ENCODE peak calls at places on chromosomes 5 and 9, in nine cellular contexts. One of them, this sample, is unnamed.

GRCh38 chr5:78753093-78753531 is 104.5 kb upstream of the LHFPL2 start:
- DNase-seq in AG08396: no peak
- DNase-seq in activated T-helper 1 cell treated with anti-CD3 and anti-CD28 coated beads, Interleukin-2, amount 50 U/mL, for 16 hours: no peak
- DNase-seq in activated T-cell treated with anti-CD3 and anti-CD28 coated beads for 1 hour: no peak
- DNase-seq in GM04504: peak
- DNase-seq in WTC11: no peak
- DNase-seq in central memory CD4-positive, alpha-beta T cell: no peak
- DNase-seq in ureter: no peak
- DNase-seq in non-pigmented ciliary epithelial cell: no peak
- DNase-seq in this sample: no peak

GRCh38 chr9:18240213-18240612 is 233.7 kb upstream of the ADAMTSL1 start:
- DNase-seq in AG08396: no peak
- DNase-seq in activated T-helper 1 cell treated with anti-CD3 and anti-CD28 coated beads, Interleukin-2, amount 50 U/mL, for 16 hours: no peak
- DNase-seq in activated T-cell treated with anti-CD3 and anti-CD28 coated beads for 1 hour: no peak
- DNase-seq in GM04504: no peak
- DNase-seq in WTC11: no peak
- DNase-seq in central memory CD4-positive, alpha-beta T cell: no peak
- DNase-seq in ureter: no peak
- DNase-seq in non-pigmented ciliary epithelial cell: no peak
- DNase-seq in this sample: no peak

GRCh38 chr5:172095368-172095960 is 89.0 kb upstream of the FBXW11 start:
- DNase-seq in AG08396: no peak
- DNase-seq in activated T-helper 1 cell treated with anti-CD3 and anti-CD28 coated beads, Interleukin-2, amount 50 U/mL, for 16 hours: no peak
- DNase-seq in activated T-cell treated with anti-CD3 and anti-CD28 coated beads for 1 hour: no peak
- DNase-seq in GM04504: no peak
- DNase-seq in WTC11: no peak
- DNase-seq in central memory CD4-positive, alpha-beta T cell: no peak
- DNase-seq in ureter: no peak
- DNase-seq in non-pigmented ciliary epithelial cell: no peak
- DNase-seq in this sample: no peak

GRCh38 chr5:173283318-173284288 is 44.6 kb downstream of the STC2 start:
- DNase-seq in AG08396: peak
- DNase-seq in activated T-helper 1 cell treated with anti-CD3 and anti-CD28 coated beads, Interleukin-2, amount 50 U/mL, for 16 hours: peak
- DNase-seq in activated T-cell treated with anti-CD3 and anti-CD28 coated beads for 1 hour: peak
- DNase-seq in GM04504: peak
- DNase-seq in WTC11: peak
- DNase-seq in central memory CD4-positive, alpha-beta T cell: peak
- DNase-seq in ureter: peak
- DNase-seq in non-pigmented ciliary epithelial cell: no peak
- DNase-seq in this sample: peak

GRCh38 chr9:14313951-14314423 is at the start of gene NFIB:
- DNase-seq in AG08396: peak
- DNase-seq in activated T-helper 1 cell treated with anti-CD3 and anti-CD28 coated beads, Interleukin-2, amount 50 U/mL, for 16 hours: no peak
- DNase-seq in activated T-cell treated with anti-CD3 and anti-CD28 coated beads for 1 hour: no peak
- DNase-seq in GM04504: no peak
- DNase-seq in WTC11: peak
- DNase-seq in central memory CD4-positive, alpha-beta T cell: no peak
- DNase-seq in ureter: peak
- DNase-seq in non-pigmented ciliary epithelial cell: no peak
- DNase-seq in this sample: peak

GRCh38 chr5:93579561-93580386 is 1.2 kb downstream of the NR2F1-AS1 start:
- DNase-seq in AG08396: no peak
- DNase-seq in activated T-helper 1 cell treated with anti-CD3 and anti-CD28 coated beads, Interleukin-2, amount 50 U/mL, for 16 hours: no peak
- DNase-seq in activated T-cell treated with anti-CD3 and anti-CD28 coated beads for 1 hour: no peak
- DNase-seq in GM04504: no peak
- DNase-seq in WTC11: peak
- DNase-seq in central memory CD4-positive, alpha-beta T cell: no peak
- DNase-seq in ureter: no peak
- DNase-seq in non-pigmented ciliary epithelial cell: no peak
- DNase-seq in this sample: no peak

GRCh38 chr9:69615880-69616279 is 56.3 kb downstream of the APBA1 start:
- DNase-seq in AG08396: no peak
- DNase-seq in activated T-helper 1 cell treated with anti-CD3 and anti-CD28 coated beads, Interleukin-2, amount 50 U/mL, for 16 hours: no peak
- DNase-seq in activated T-cell treated with anti-CD3 and anti-CD28 coated beads for 1 hour: no peak
- DNase-seq in GM04504: no peak
- DNase-seq in WTC11: no peak
- DNase-seq in central memory CD4-positive, alpha-beta T cell: no peak
- DNase-seq in ureter: no peak
- DNase-seq in non-pigmented ciliary epithelial cell: no peak
- DNase-seq in this sample: no peak

GRCh38 chr5:152271420-152271819 is 133.7 kb downstream of the NMUR2 start:
- DNase-seq in AG08396: no peak
- DNase-seq in activated T-helper 1 cell treated with anti-CD3 and anti-CD28 coated beads, Interleukin-2, amount 50 U/mL, for 16 hours: no peak
- DNase-seq in activated T-cell treated with anti-CD3 and anti-CD28 coated beads for 1 hour: no peak
- DNase-seq in GM04504: no peak
- DNase-seq in WTC11: peak
- DNase-seq in central memory CD4-positive, alpha-beta T cell: no peak
- DNase-seq in ureter: peak
- DNase-seq in non-pigmented ciliary epithelial cell: no peak
- DNase-seq in this sample: peak

GRCh38 chr5:171388816-171389168 is 1.1 kb downstream of the NPM1 start:
- DNase-seq in AG08396: no peak
- DNase-seq in activated T-helper 1 cell treated with anti-CD3 and anti-CD28 coated beads, Interleukin-2, amount 50 U/mL, for 16 hours: peak
- DNase-seq in activated T-cell treated with anti-CD3 and anti-CD28 coated beads for 1 hour: no peak
- DNase-seq in GM04504: no peak
- DNase-seq in WTC11: no peak
- DNase-seq in central memory CD4-positive, alpha-beta T cell: no peak
- DNase-seq in ureter: no peak
- DNase-seq in non-pigmented ciliary epithelial cell: no peak
- DNase-seq in this sample: no peak

GRCh38 chr5:137370096-137370495 is 129.0 kb downstream of the SPOCK1 start:
- DNase-seq in AG08396: no peak
- DNase-seq in activated T-helper 1 cell treated with anti-CD3 and anti-CD28 coated beads, Interleukin-2, amount 50 U/mL, for 16 hours: no peak
- DNase-seq in activated T-cell treated with anti-CD3 and anti-CD28 coated beads for 1 hour: no peak
- DNase-seq in GM04504: no peak
- DNase-seq in WTC11: no peak
- DNase-seq in central memory CD4-positive, alpha-beta T cell: no peak
- DNase-seq in ureter: no peak
- DNase-seq in non-pigmented ciliary epithelial cell: no peak
- DNase-seq in this sample: no peak

GRCh38 chr5:174910245-174910737 is 185.9 kb downstream of the MSX2 start:
- DNase-seq in AG08396: peak
- DNase-seq in activated T-helper 1 cell treated with anti-CD3 and anti-CD28 coated beads, Interleukin-2, amount 50 U/mL, for 16 hours: peak
- DNase-seq in activated T-cell treated with anti-CD3 and anti-CD28 coated beads for 1 hour: peak
- DNase-seq in GM04504: peak
- DNase-seq in WTC11: peak
- DNase-seq in central memory CD4-positive, alpha-beta T cell: peak
- DNase-seq in ureter: peak
- DNase-seq in non-pigmented ciliary epithelial cell: no peak
- DNase-seq in this sample: peak

GRCh38 chr9:134265078-134265477 is 61.2 kb upstream of the RXRA start:
- DNase-seq in AG08396: no peak
- DNase-seq in activated T-helper 1 cell treated with anti-CD3 and anti-CD28 coated beads, Interleukin-2, amount 50 U/mL, for 16 hours: no peak
- DNase-seq in activated T-cell treated with anti-CD3 and anti-CD28 coated beads for 1 hour: no peak
- DNase-seq in GM04504: no peak
- DNase-seq in WTC11: no peak
- DNase-seq in central memory CD4-positive, alpha-beta T cell: no peak
- DNase-seq in ureter: no peak
- DNase-seq in non-pigmented ciliary epithelial cell: no peak
- DNase-seq in this sample: no peak

GRCh38 chr9:1171541-1171940 is 121.4 kb downstream of the DMRT2 start:
- DNase-seq in AG08396: no peak
- DNase-seq in activated T-helper 1 cell treated with anti-CD3 and anti-CD28 coated beads, Interleukin-2, amount 50 U/mL, for 16 hours: no peak
- DNase-seq in activated T-cell treated with anti-CD3 and anti-CD28 coated beads for 1 hour: no peak
- DNase-seq in GM04504: no peak
- DNase-seq in WTC11: no peak
- DNase-seq in central memory CD4-positive, alpha-beta T cell: no peak
- DNase-seq in ureter: no peak
- DNase-seq in non-pigmented ciliary epithelial cell: no peak
- DNase-seq in this sample: no peak

GRCh38 chr9:4530375-4530774 is 40.1 kb downstream of the SLC1A1 start:
- DNase-seq in AG08396: no peak
- DNase-seq in activated T-helper 1 cell treated with anti-CD3 and anti-CD28 coated beads, Interleukin-2, amount 50 U/mL, for 16 hours: no peak
- DNase-seq in activated T-cell treated with anti-CD3 and anti-CD28 coated beads for 1 hour: no peak
- DNase-seq in GM04504: no peak
- DNase-seq in WTC11: no peak
- DNase-seq in central memory CD4-positive, alpha-beta T cell: peak
- DNase-seq in ureter: peak
- DNase-seq in non-pigmented ciliary epithelial cell: no peak
- DNase-seq in this sample: no peak

GRCh38 chr5:160506006-160507004 is 84.7 kb downstream of the PTTG1 start:
- DNase-seq in AG08396: peak
- DNase-seq in activated T-helper 1 cell treated with anti-CD3 and anti-CD28 coated beads, Interleukin-2, amount 50 U/mL, for 16 hours: peak
- DNase-seq in activated T-cell treated with anti-CD3 and anti-CD28 coated beads for 1 hour: peak
- DNase-seq in GM04504: peak
- DNase-seq in WTC11: peak
- DNase-seq in central memory CD4-positive, alpha-beta T cell: peak
- DNase-seq in ureter: no peak
- DNase-seq in non-pigmented ciliary epithelial cell: no peak
- DNase-seq in this sample: peak

GRCh38 chr9:117400131-117400530 is 14.7 kb downstream of the ASTN2 start:
- DNase-seq in AG08396: no peak
- DNase-seq in activated T-helper 1 cell treated with anti-CD3 and anti-CD28 coated beads, Interleukin-2, amount 50 U/mL, for 16 hours: no peak
- DNase-seq in activated T-cell treated with anti-CD3 and anti-CD28 coated beads for 1 hour: no peak
- DNase-seq in GM04504: no peak
- DNase-seq in WTC11: no peak
- DNase-seq in central memory CD4-positive, alpha-beta T cell: no peak
- DNase-seq in ureter: no peak
- DNase-seq in non-pigmented ciliary epithelial cell: no peak
- DNase-seq in this sample: no peak

GRCh38 chr5:126351138-126351537 is 72.1 kb upstream of the GRAMD2B start:
- DNase-seq in AG08396: no peak
- DNase-seq in activated T-helper 1 cell treated with anti-CD3 and anti-CD28 coated beads, Interleukin-2, amount 50 U/mL, for 16 hours: no peak
- DNase-seq in activated T-cell treated with anti-CD3 and anti-CD28 coated beads for 1 hour: no peak
- DNase-seq in GM04504: no peak
- DNase-seq in WTC11: no peak
- DNase-seq in central memory CD4-positive, alpha-beta T cell: no peak
- DNase-seq in ureter: no peak
- DNase-seq in non-pigmented ciliary epithelial cell: peak
- DNase-seq in this sample: no peak

GRCh38 chr5:141821430-141821925 is 56.7 kb downstream of the PCDH1 start:
- DNase-seq in AG08396: peak
- DNase-seq in activated T-helper 1 cell treated with anti-CD3 and anti-CD28 coated beads, Interleukin-2, amount 50 U/mL, for 16 hours: no peak
- DNase-seq in activated T-cell treated with anti-CD3 and anti-CD28 coated beads for 1 hour: no peak
- DNase-seq in GM04504: peak
- DNase-seq in WTC11: no peak
- DNase-seq in central memory CD4-positive, alpha-beta T cell: no peak
- DNase-seq in ureter: no peak
- DNase-seq in non-pigmented ciliary epithelial cell: no peak
- DNase-seq in this sample: no peak

GRCh38 chr9:11328326-11328725 is 715.5 kb upstream of the PTPRD start:
- DNase-seq in AG08396: no peak
- DNase-seq in activated T-helper 1 cell treated with anti-CD3 and anti-CD28 coated beads, Interleukin-2, amount 50 U/mL, for 16 hours: no peak
- DNase-seq in activated T-cell treated with anti-CD3 and anti-CD28 coated beads for 1 hour: no peak
- DNase-seq in GM04504: no peak
- DNase-seq in WTC11: no peak
- DNase-seq in central memory CD4-positive, alpha-beta T cell: no peak
- DNase-seq in ureter: no peak
- DNase-seq in non-pigmented ciliary epithelial cell: no peak
- DNase-seq in this sample: no peak

GRCh38 chr5:60365001-60365400 is 335.0 kb downstream of the DEPDC1B start:
- DNase-seq in AG08396: no peak
- DNase-seq in activated T-helper 1 cell treated with anti-CD3 and anti-CD28 coated beads, Interleukin-2, amount 50 U/mL, for 16 hours: no peak
- DNase-seq in activated T-cell treated with anti-CD3 and anti-CD28 coated beads for 1 hour: no peak
- DNase-seq in GM04504: no peak
- DNase-seq in WTC11: no peak
- DNase-seq in central memory CD4-positive, alpha-beta T cell: no peak
- DNase-seq in ureter: no peak
- DNase-seq in non-pigmented ciliary epithelial cell: no peak
- DNase-seq in this sample: no peak

GRCh38 chr5:137440800-137441199 is 58.3 kb downstream of the SPOCK1 start:
- DNase-seq in AG08396: no peak
- DNase-seq in activated T-helper 1 cell treated with anti-CD3 and anti-CD28 coated beads, Interleukin-2, amount 50 U/mL, for 16 hours: no peak
- DNase-seq in activated T-cell treated with anti-CD3 and anti-CD28 coated beads for 1 hour: no peak
- DNase-seq in GM04504: no peak
- DNase-seq in WTC11: no peak
- DNase-seq in central memory CD4-positive, alpha-beta T cell: no peak
- DNase-seq in ureter: no peak
- DNase-seq in non-pigmented ciliary epithelial cell: no peak
- DNase-seq in this sample: no peak

GRCh38 chr5:171599396-171599795 is 179.9 kb downstream of the FGF18 start:
- DNase-seq in AG08396: no peak
- DNase-seq in activated T-helper 1 cell treated with anti-CD3 and anti-CD28 coated beads, Interleukin-2, amount 50 U/mL, for 16 hours: no peak
- DNase-seq in activated T-cell treated with anti-CD3 and anti-CD28 coated beads for 1 hour: no peak
- DNase-seq in GM04504: no peak
- DNase-seq in WTC11: no peak
- DNase-seq in central memory CD4-positive, alpha-beta T cell: no peak
- DNase-seq in ureter: no peak
- DNase-seq in non-pigmented ciliary epithelial cell: no peak
- DNase-seq in this sample: no peak

GRCh38 chr5:181215997-181216982 is 6.8 kb upstream of the TRIM41 start:
- DNase-seq in AG08396: no peak
- DNase-seq in activated T-helper 1 cell treated with anti-CD3 and anti-CD28 coated beads, Interleukin-2, amount 50 U/mL, for 16 hours: no peak
- DNase-seq in activated T-cell treated with anti-CD3 and anti-CD28 coated beads for 1 hour: no peak
- DNase-seq in GM04504: no peak
- DNase-seq in WTC11: peak
- DNase-seq in central memory CD4-positive, alpha-beta T cell: peak
- DNase-seq in ureter: no peak
- DNase-seq in non-pigmented ciliary epithelial cell: no peak
- DNase-seq in this sample: no peak

GRCh38 chr9:111615928-111616327 is 15.2 kb upstream of the DNAJC25 start:
- DNase-seq in AG08396: peak
- DNase-seq in activated T-helper 1 cell treated with anti-CD3 and anti-CD28 coated beads, Interleukin-2, amount 50 U/mL, for 16 hours: no peak
- DNase-seq in activated T-cell treated with anti-CD3 and anti-CD28 coated beads for 1 hour: no peak
- DNase-seq in GM04504: no peak
- DNase-seq in WTC11: no peak
- DNase-seq in central memory CD4-positive, alpha-beta T cell: no peak
- DNase-seq in ureter: no peak
- DNase-seq in non-pigmented ciliary epithelial cell: no peak
- DNase-seq in this sample: no peak

GRCh38 chr5:65704608-65705239 is 17.2 kb downstream of the SGTB start:
- DNase-seq in AG08396: no peak
- DNase-seq in activated T-helper 1 cell treated with anti-CD3 and anti-CD28 coated beads, Interleukin-2, amount 50 U/mL, for 16 hours: no peak
- DNase-seq in activated T-cell treated with anti-CD3 and anti-CD28 coated beads for 1 hour: no peak
- DNase-seq in GM04504: no peak
- DNase-seq in WTC11: no peak
- DNase-seq in central memory CD4-positive, alpha-beta T cell: no peak
- DNase-seq in ureter: no peak
- DNase-seq in non-pigmented ciliary epithelial cell: no peak
- DNase-seq in this sample: no peak

GRCh38 chr9:35510745-35511428 is 21.0 kb downstream of the RUSC2 start:
- DNase-seq in AG08396: peak
- DNase-seq in activated T-helper 1 cell treated with anti-CD3 and anti-CD28 coated beads, Interleukin-2, amount 50 U/mL, for 16 hours: no peak
- DNase-seq in activated T-cell treated with anti-CD3 and anti-CD28 coated beads for 1 hour: no peak
- DNase-seq in GM04504: peak
- DNase-seq in WTC11: no peak
- DNase-seq in central memory CD4-positive, alpha-beta T cell: no peak
- DNase-seq in ureter: peak
- DNase-seq in non-pigmented ciliary epithelial cell: no peak
- DNase-seq in this sample: no peak

GRCh38 chr9:96461336-96461735 is 11.4 kb downstream of the HABP4 start:
- DNase-seq in AG08396: no peak
- DNase-seq in activated T-helper 1 cell treated with anti-CD3 and anti-CD28 coated beads, Interleukin-2, amount 50 U/mL, for 16 hours: no peak
- DNase-seq in activated T-cell treated with anti-CD3 and anti-CD28 coated beads for 1 hour: no peak
- DNase-seq in GM04504: no peak
- DNase-seq in WTC11: no peak
- DNase-seq in central memory CD4-positive, alpha-beta T cell: no peak
- DNase-seq in ureter: no peak
- DNase-seq in non-pigmented ciliary epithelial cell: no peak
- DNase-seq in this sample: no peak

GRCh38 chr9:129307227-129307970 is 129.3 kb upstream of the IER5L start:
- DNase-seq in AG08396: no peak
- DNase-seq in activated T-helper 1 cell treated with anti-CD3 and anti-CD28 coated beads, Interleukin-2, amount 50 U/mL, for 16 hours: no peak
- DNase-seq in activated T-cell treated with anti-CD3 and anti-CD28 coated beads for 1 hour: no peak
- DNase-seq in GM04504: no peak
- DNase-seq in WTC11: no peak
- DNase-seq in central memory CD4-positive, alpha-beta T cell: no peak
- DNase-seq in ureter: peak
- DNase-seq in non-pigmented ciliary epithelial cell: no peak
- DNase-seq in this sample: no peak

GRCh38 chr9:123686849-123687233 is 243.1 kb downstream of the DENND1A start:
- DNase-seq in AG08396: no peak
- DNase-seq in activated T-helper 1 cell treated with anti-CD3 and anti-CD28 coated beads, Interleukin-2, amount 50 U/mL, for 16 hours: no peak
- DNase-seq in activated T-cell treated with anti-CD3 and anti-CD28 coated beads for 1 hour: no peak
- DNase-seq in GM04504: no peak
- DNase-seq in WTC11: no peak
- DNase-seq in central memory CD4-positive, alpha-beta T cell: no peak
- DNase-seq in ureter: no peak
- DNase-seq in non-pigmented ciliary epithelial cell: no peak
- DNase-seq in this sample: no peak

GRCh38 chr9:100600511-100601079 is 22.7 kb downstream of the CAVIN4 start:
- DNase-seq in AG08396: no peak
- DNase-seq in activated T-helper 1 cell treated with anti-CD3 and anti-CD28 coated beads, Interleukin-2, amount 50 U/mL, for 16 hours: no peak
- DNase-seq in activated T-cell treated with anti-CD3 and anti-CD28 coated beads for 1 hour: no peak
- DNase-seq in GM04504: no peak
- DNase-seq in WTC11: no peak
- DNase-seq in central memory CD4-positive, alpha-beta T cell: no peak
- DNase-seq in ureter: no peak
- DNase-seq in non-pigmented ciliary epithelial cell: no peak
- DNase-seq in this sample: no peak

GRCh38 chr9:135898634-135899407 is 8.5 kb downstream of the CAMSAP1 start:
- DNase-seq in AG08396: peak
- DNase-seq in activated T-helper 1 cell treated with anti-CD3 and anti-CD28 coated beads, Interleukin-2, amount 50 U/mL, for 16 hours: no peak
- DNase-seq in activated T-cell treated with anti-CD3 and anti-CD28 coated beads for 1 hour: no peak
- DNase-seq in GM04504: peak
- DNase-seq in WTC11: no peak
- DNase-seq in central memory CD4-positive, alpha-beta T cell: no peak
- DNase-seq in ureter: no peak
- DNase-seq in non-pigmented ciliary epithelial cell: no peak
- DNase-seq in this sample: no peak